ENCODE peak calls at places on chromosomes 11 and 22, in five cellular contexts. One of them, this sample, is unnamed.

GRCh38 chr11:115083129-115083823 is 404.9 kb downstream of the NXPE2 start:
- DNase-seq in H9: no peak
- DNase-seq in endothelial cell of umbilical vein: no peak
- DNase-seq in mammary epithelial cell: no peak
- DNase-seq in PC-3: no peak
- DNase-seq in this sample: no peak

GRCh38 chr11:76781046-76781801 is 1.9 kb upstream of the TSKU start:
- DNase-seq in H9: no peak
- DNase-seq in PC-3: no peak
- DNase-seq in endothelial cell of umbilical vein: no peak
- DNase-seq in mammary epithelial cell: no peak
- DNase-seq in this sample: no peak

GRCh38 chr11:1237851-1238250 is 15.0 kb downstream of the MUC5B start:
- DNase-seq in PC-3: no peak
- DNase-seq in endothelial cell of umbilical vein: no peak
- DNase-seq in H9: no peak
- DNase-seq in mammary epithelial cell: no peak
- DNase-seq in this sample: peak; percentile 85

GRCh38 chr11:73978576-73979086 is 4.0 kb downstream of the UCP2 start:
- DNase-seq in mammary epithelial cell: peak; percentile 19
- DNase-seq in endothelial cell of umbilical vein: no peak
- DNase-seq in PC-3: no peak
- DNase-seq in H9: no peak
- DNase-seq in this sample: peak; percentile 88

GRCh38 chr11:16204261-16204660 is 152.1 kb downstream of the SOX6 start:
- DNase-seq in endothelial cell of umbilical vein: no peak
- DNase-seq in mammary epithelial cell: no peak
- DNase-seq in H9: no peak
- DNase-seq in PC-3: no peak
- DNase-seq in this sample: no peak

GRCh38 chr11:34305095-34305692 is 52.6 kb downstream of the ABTB2 start:
- DNase-seq in endothelial cell of umbilical vein: no peak
- DNase-seq in PC-3: no peak
- DNase-seq in mammary epithelial cell: no peak
- DNase-seq in H9: no peak
- DNase-seq in this sample: no peak

GRCh38 chr22:23220485-23221350 is 40.4 kb downstream of the BCR start:
- DNase-seq in endothelial cell of umbilical vein: peak; percentile 68
- DNase-seq in PC-3: no peak
- DNase-seq in mammary epithelial cell: peak; percentile 49
- DNase-seq in H9: no peak
- DNase-seq in this sample: peak; percentile 87

GRCh38 chr22:35882226-35883027 is 146.2 kb downstream of the RBFOX2 start:
- DNase-seq in endothelial cell of umbilical vein: peak; percentile 47
- DNase-seq in mammary epithelial cell: no peak
- DNase-seq in H9: no peak
- DNase-seq in PC-3: no peak
- DNase-seq in this sample: no peak

GRCh38 chr11:87455180-87455579 is 417.4 kb downstream of the TMEM135 start:
- DNase-seq in H9: no peak
- DNase-seq in PC-3: no peak
- DNase-seq in mammary epithelial cell: no peak
- DNase-seq in endothelial cell of umbilical vein: no peak
- DNase-seq in this sample: no peak

GRCh38 chr11:58075781-58076180 is 45.0 kb downstream of the OR6Q1 start:
- DNase-seq in mammary epithelial cell: peak; percentile 80
- DNase-seq in H9: no peak
- DNase-seq in endothelial cell of umbilical vein: no peak
- DNase-seq in PC-3: peak; percentile 58
- DNase-seq in this sample: no peak

GRCh38 chr11:42066113-42066512 is 606.7 kb upstream of the LRRC4C start:
- DNase-seq in PC-3: peak; percentile 39
- DNase-seq in H9: peak; percentile 36
- DNase-seq in endothelial cell of umbilical vein: no peak
- DNase-seq in mammary epithelial cell: no peak
- DNase-seq in this sample: no peak

GRCh38 chr11:96393753-96394348 is 4.0 kb downstream of the JRKL start:
- DNase-seq in H9: no peak
- DNase-seq in mammary epithelial cell: peak; percentile 20
- DNase-seq in endothelial cell of umbilical vein: peak; percentile 57
- DNase-seq in PC-3: peak; percentile 78
- DNase-seq in this sample: peak; percentile 60

GRCh38 chr11:119722281-119722794 is 6.7 kb downstream of the NECTIN1 start:
- DNase-seq in PC-3: no peak
- DNase-seq in endothelial cell of umbilical vein: no peak
- DNase-seq in H9: no peak
- DNase-seq in mammary epithelial cell: no peak
- DNase-seq in this sample: peak; percentile 71

GRCh38 chr11:43943931-43944751 is 1.7 kb downstream of the C11orf96 start:
- DNase-seq in H9: no peak
- DNase-seq in PC-3: peak; percentile 30
- DNase-seq in endothelial cell of umbilical vein: peak; percentile 14
- DNase-seq in mammary epithelial cell: peak; percentile 84
- DNase-seq in this sample: peak; percentile 88

GRCh38 chr11:109892321-109892794 is 200.8 kb upstream of the ZC3H12C start:
- DNase-seq in H9: no peak
- DNase-seq in mammary epithelial cell: peak; percentile 85
- DNase-seq in PC-3: peak; percentile 34
- DNase-seq in endothelial cell of umbilical vein: no peak
- DNase-seq in this sample: peak; percentile 68

GRCh38 chr11:117805048-117805447 is 8.0 kb upstream of the DSCAML1 start:
- DNase-seq in endothelial cell of umbilical vein: no peak
- DNase-seq in mammary epithelial cell: no peak
- DNase-seq in PC-3: no peak
- DNase-seq in H9: no peak
- DNase-seq in this sample: no peak

GRCh38 chr11:77122576-77123212 is 5.4 kb upstream of the MYO7A start:
- DNase-seq in mammary epithelial cell: no peak
- DNase-seq in endothelial cell of umbilical vein: no peak
- DNase-seq in H9: no peak
- DNase-seq in PC-3: no peak
- DNase-seq in this sample: no peak

GRCh38 chr11:2525941-2526807 is 81.4 kb downstream of the KCNQ1 start:
- DNase-seq in mammary epithelial cell: no peak
- DNase-seq in endothelial cell of umbilical vein: no peak
- DNase-seq in PC-3: no peak
- DNase-seq in H9: peak; percentile 18
- DNase-seq in this sample: peak; percentile 63

GRCh38 chr22:23670378-23671295 is 20.2 kb upstream of the RGL4 start:
- DNase-seq in mammary epithelial cell: no peak
- DNase-seq in H9: no peak
- DNase-seq in endothelial cell of umbilical vein: no peak
- DNase-seq in PC-3: no peak
- DNase-seq in this sample: peak; percentile 59

GRCh38 chr22:40621309-40622151 is 15.0 kb downstream of the MRTFA start:
- DNase-seq in mammary epithelial cell: no peak
- DNase-seq in H9: no peak
- DNase-seq in endothelial cell of umbilical vein: no peak
- DNase-seq in PC-3: no peak
- DNase-seq in this sample: no peak

GRCh38 chr22:20550057-20550817 is 42.8 kb downstream of the MED15 start:
- DNase-seq in endothelial cell of umbilical vein: no peak
- DNase-seq in mammary epithelial cell: no peak
- DNase-seq in H9: no peak
- DNase-seq in PC-3: no peak
- DNase-seq in this sample: no peak

GRCh38 chr22:20551805-20552449 is 44.5 kb downstream of the MED15 start:
- DNase-seq in PC-3: no peak
- DNase-seq in H9: no peak
- DNase-seq in mammary epithelial cell: no peak
- DNase-seq in endothelial cell of umbilical vein: peak; percentile 48
- DNase-seq in this sample: peak; percentile 72

GRCh38 chr22:20552450-20552894 is 45.1 kb downstream of the MED15 start:
- DNase-seq in endothelial cell of umbilical vein: peak; percentile 47
- DNase-seq in H9: no peak
- DNase-seq in PC-3: no peak
- DNase-seq in mammary epithelial cell: no peak
- DNase-seq in this sample: peak; percentile 89

GRCh38 chr22:20549232-20549841 is 41.9 kb downstream of the MED15 start:
- DNase-seq in endothelial cell of umbilical vein: peak; percentile 47
- DNase-seq in H9: no peak
- DNase-seq in mammary epithelial cell: no peak
- DNase-seq in PC-3: no peak
- DNase-seq in this sample: no peak

GRCh38 chr22:20550851-20551744 is 43.7 kb downstream of the MED15 start:
- DNase-seq in endothelial cell of umbilical vein: peak; percentile 68
- DNase-seq in H9: peak; percentile 72
- DNase-seq in PC-3: no peak
- DNase-seq in mammary epithelial cell: no peak
- DNase-seq in this sample: peak; percentile 94
- H4K20me1 ChIP-seq in endothelial cell of umbilical vein: peaks cover 6% of the 10 kb centered on the region
- H4K20me1 ChIP-seq in H9: peaks cover 2% of the 10 kb centered on the region
- H4K20me1 ChIP-seq in PC-3: peaks cover 8% of the 10 kb centered on the region
- H4K20me1 ChIP-seq in mammary epithelial cell: no peaks in the 10 kb centered on the region
- H4K20me1 ChIP-seq in this sample: peaks cover 60% of the 10 kb centered on the region

GRCh38 chr11:62552465-62552782 is 5.8 kb upstream of the AHNAK start:
- DNase-seq in PC-3: peak; percentile 77
- DNase-seq in mammary epithelial cell: no peak
- DNase-seq in endothelial cell of umbilical vein: no peak
- DNase-seq in H9: no peak
- DNase-seq in this sample: peak; percentile 76

GRCh38 chr11:62555464-62556092 is 9.0 kb upstream of the AHNAK start:
- DNase-seq in mammary epithelial cell: no peak
- DNase-seq in H9: no peak
- DNase-seq in PC-3: peak; percentile 50
- DNase-seq in endothelial cell of umbilical vein: no peak
- DNase-seq in this sample: peak; percentile 84

GRCh38 chr11:62553839-62554361 is 7.3 kb upstream of the AHNAK start:
- DNase-seq in PC-3: peak; percentile 96
- DNase-seq in endothelial cell of umbilical vein: no peak
- DNase-seq in H9: no peak
- DNase-seq in mammary epithelial cell: peak; percentile 88
- DNase-seq in this sample: peak; percentile 95

GRCh38 chr11:62554377-62554776 is 7.8 kb upstream of the AHNAK start:
- DNase-seq in H9: no peak
- DNase-seq in mammary epithelial cell: no peak
- DNase-seq in PC-3: no peak
- DNase-seq in endothelial cell of umbilical vein: no peak
- DNase-seq in this sample: no peak

GRCh38 chr11:62552931-62553838 is 6.6 kb upstream of the AHNAK start:
- DNase-seq in endothelial cell of umbilical vein: peak; percentile 95
- DNase-seq in mammary epithelial cell: peak; percentile 93
- DNase-seq in PC-3: peak; percentile 98
- DNase-seq in H9: peak; percentile 84
- DNase-seq in this sample: peak; percentile 98
- H2AFZ ChIP-seq in endothelial cell of umbilical vein: peak overlapping the region; percentile 17
- H2AFZ ChIP-seq in mammary epithelial cell: peak overlapping the region; percentile 40
- H2AFZ ChIP-seq in PC-3: peak overlapping the region; percentile 13
- H2AFZ ChIP-seq in H9: no peak overlapping the region
- H2AFZ ChIP-seq in this sample: peak overlapping the region; percentile 53

GRCh38 chr22:16562711-16563554 is 29.7 kb downstream of the CCT8L2 start:
- DNase-seq in mammary epithelial cell: no peak
- DNase-seq in PC-3: no peak
- DNase-seq in H9: no peak
- DNase-seq in endothelial cell of umbilical vein: no peak
- DNase-seq in this sample: no peak
- H3K9me3 ChIP-seq in mammary epithelial cell: peaks cover 9% of the 10 kb centered on the region
- H3K9me3 ChIP-seq in PC-3: no peaks in the 10 kb centered on the region
- H3K9me3 ChIP-seq in H9: peaks cover 17% of the 10 kb centered on the region
- H3K9me3 ChIP-seq in endothelial cell of umbilical vein: no peaks in the 10 kb centered on the region
- H3K9me3 ChIP-seq in this sample: no peaks in the 10 kb centered on the region

GRCh38 chr11:209275-210121 is 2.0 kb downstream of the RIC8A start:
- DNase-seq in mammary epithelial cell: peak; percentile 6
- DNase-seq in PC-3: no peak
- DNase-seq in endothelial cell of umbilical vein: peak; percentile 9
- DNase-seq in H9: no peak
- DNase-seq in this sample: peak; percentile 95
- H4K20me1 ChIP-seq in mammary epithelial cell: no peaks in the 10 kb centered on the region
- H4K20me1 ChIP-seq in PC-3: no peaks in the 10 kb centered on the region
- H4K20me1 ChIP-seq in endothelial cell of umbilical vein: no peaks in the 10 kb centered on the region
- H4K20me1 ChIP-seq in H9: no peaks in the 10 kb centered on the region
- H4K20me1 ChIP-seq in this sample: peaks cover 69% of the 10 kb centered on the region

DNA sequence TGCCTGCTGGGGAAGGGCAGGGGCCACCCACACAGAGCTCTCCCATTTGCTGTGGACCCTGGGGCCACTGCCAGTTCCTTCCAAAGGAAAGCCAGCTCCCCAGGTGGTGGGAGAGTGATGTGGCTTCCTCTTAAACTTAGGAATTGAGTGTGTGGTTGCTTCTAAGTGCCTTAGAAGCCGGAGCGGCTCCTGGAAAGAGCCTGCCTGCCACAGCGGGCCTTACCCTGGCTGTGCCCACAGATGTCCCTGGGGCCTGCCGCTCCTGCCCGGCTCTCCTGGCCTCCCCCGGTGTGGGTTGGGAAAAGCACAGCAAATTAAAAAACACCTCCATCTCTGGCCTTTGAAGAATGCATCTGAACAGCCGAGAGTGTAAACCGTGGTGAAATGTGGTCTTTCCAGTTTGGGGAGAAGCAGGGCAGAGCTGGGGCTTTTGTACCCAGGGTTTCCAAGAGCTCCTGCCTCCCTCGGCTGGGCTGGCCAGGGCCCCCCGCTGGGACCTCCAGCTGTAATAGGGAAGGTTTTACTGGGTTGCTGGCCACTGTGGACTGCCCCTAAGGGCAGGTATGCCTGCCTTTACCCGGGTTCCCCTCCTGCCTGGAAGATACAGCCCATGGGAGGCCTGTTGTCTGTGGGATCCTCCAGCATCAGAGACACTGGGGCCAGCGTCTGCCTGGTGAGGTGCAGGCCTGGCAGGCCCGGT is 30.2 kb downstream of the LRP5 start:
- DNase-seq in endothelial cell of umbilical vein: no peak
- DNase-seq in PC-3: peak; percentile 77
- DNase-seq in mammary epithelial cell: peak; percentile 69
- DNase-seq in H9: peak; percentile 79
- DNase-seq in this sample: peak; percentile 68
- H2AFZ ChIP-seq in endothelial cell of umbilical vein: no peak overlapping the region
- H2AFZ ChIP-seq in PC-3: no peak overlapping the region
- H2AFZ ChIP-seq in mammary epithelial cell: peak overlapping the region; percentile 73
- H2AFZ ChIP-seq in H9: no peak overlapping the region
- H2AFZ ChIP-seq in this sample: peak overlapping the region; percentile 56

GRCh38 chr22:37467556-37467955 is 18.6 kb downstream of the MFNG start:
- DNase-seq in PC-3: no peak
- DNase-seq in H9: no peak
- DNase-seq in mammary epithelial cell: no peak
- DNase-seq in endothelial cell of umbilical vein: no peak
- DNase-seq in this sample: peak; percentile 54

GRCh38 chr22:37469416-37470086 is 16.6 kb downstream of the MFNG start:
- DNase-seq in PC-3: no peak
- DNase-seq in endothelial cell of umbilical vein: no peak
- DNase-seq in H9: no peak
- DNase-seq in mammary epithelial cell: no peak
- DNase-seq in this sample: no peak

GRCh38 chr22:37472418-37473006 is 13.7 kb downstream of the MFNG start:
- DNase-seq in H9: peak; percentile 63
- DNase-seq in PC-3: peak; percentile 54
- DNase-seq in endothelial cell of umbilical vein: no peak
- DNase-seq in mammary epithelial cell: no peak
- DNase-seq in this sample: no peak

GRCh38 chr22:37471721-37472417 is 14.3 kb downstream of the MFNG start:
- DNase-seq in PC-3: no peak
- DNase-seq in endothelial cell of umbilical vein: no peak
- DNase-seq in H9: no peak
- DNase-seq in mammary epithelial cell: no peak
- DNase-seq in this sample: no peak

GRCh38 chr22:37470087-37470445 is 16.1 kb downstream of the MFNG start:
- DNase-seq in endothelial cell of umbilical vein: no peak
- DNase-seq in mammary epithelial cell: no peak
- DNase-seq in H9: no peak
- DNase-seq in PC-3: no peak
- DNase-seq in this sample: no peak
- H3K9me3 ChIP-seq in endothelial cell of umbilical vein: no peaks in the 10 kb centered on the region
- H3K9me3 ChIP-seq in mammary epithelial cell: no peaks in the 10 kb centered on the region
- H3K9me3 ChIP-seq in H9: no peaks in the 10 kb centered on the region
- H3K9me3 ChIP-seq in PC-3: no peaks in the 10 kb centered on the region
- H3K9me3 ChIP-seq in this sample: no peaks in the 10 kb centered on the region